ENCODE peak calls at places on chromosomes 3 and 15, in nine cellular contexts. R is HCT116, I is WERI-Rb-1, P is sigmoid colon, Q is heart left ventricle, Z is cardiac muscle cell, K is pancreas, F is heart right ventricle, G is brain microvascular endothelial cell. T is an unnamed sample.

GRCh38 chr15:99141943-99142342 is 37.1 kb downstream of the SYNM start:
- DNase-seq in Z (no peak), F (no peak), G (no peak), I (no peak), K (no peak), R (no peak), P (no peak), Q (no peak), T (no peak)

GRCh38 chr3:133930341-133930933 is 34.8 kb upstream of the RAB6B start:
- DNase-seq in Q (no peak), I (no peak), R (peak; percentile 41), F (no peak), K (no peak), P (no peak), Z (peak; percentile 89), G (peak; percentile 53), T (no peak)

GRCh38 chr3:172447611-172448579 is at the start of gene GHSR:
- DNase-seq in P (no peak), G (no peak), Q (no peak), F (no peak), R (no peak), Z (no peak), K (no peak), I (no peak), T (no peak)

GRCh38 chr3:95775486-95776094 is 1038.8 kb upstream of the EPHA6 start:
- DNase-seq in Z (no peak), F (no peak), Q (no peak), G (no peak), R (no peak), K (no peak), P (no peak), I (no peak), T (no peak)

GRCh38 chr3:183810643-183811594 is 14.5 kb downstream of the MAP6D1 start:
- DNase-seq in P (no peak), I (no peak), Q (no peak), Z (no peak), K (peak; percentile 84), R (no peak), F (no peak), G (no peak), T (no peak)

GRCh38 chr15:45314960-45315359 is 62.9 kb downstream of the SLC28A2 start:
- DNase-seq in Z (peak; percentile 47), P (no peak), R (no peak), G (no peak), K (peak; percentile 56), Q (peak; percentile 23), I (no peak), F (peak; percentile 32), T (no peak)

GRCh38 chr3:177615015-177615414 is 417.7 kb upstream of the TBL1XR1 start:
- DNase-seq in P (peak; percentile 81), Z (peak; percentile 99), K (peak; percentile 76), R (no peak), Q (peak; percentile 67), G (peak; percentile 96), F (peak; percentile 62), I (no peak), T (no peak)

GRCh38 chr3:97952280-97952679 is 20.0 kb downstream of the RIOX2 start:
- DNase-seq in P (peak; percentile 72), I (no peak), F (no peak), Z (peak; percentile 78), G (peak; percentile 13), R (no peak), K (no peak), Q (no peak), T (no peak)

GRCh38 chr3:159260049-159260662 is 458.3 kb downstream of the MFSD1 start:
- DNase-seq in Q (peak; percentile 32), R (peak; percentile 45), I (peak; percentile 24), G (peak; percentile 63), F (peak; percentile 30), P (no peak), Z (peak; percentile 84), K (peak; percentile 20), T (peak; percentile 11)

GRCh38 chr3:143185401-143185800 is 65.8 kb downstream of the CHST2 start:
- DNase-seq in Q (no peak), P (no peak), G (no peak), F (no peak), I (no peak), K (no peak), Z (no peak), R (no peak), T (no peak)

GRCh38 chr3:12436514-12437222 is 47.6 kb upstream of the TSEN2 start:
- DNase-seq in Q (no peak), F (no peak), I (no peak), R (no peak), Z (peak; percentile 79), P (peak; percentile 75), G (peak; percentile 12), K (no peak), T (no peak)

GRCh38 chr3:46673151-46674030 is 20.1 kb downstream of the ALS2CL start:
- DNase-seq in G (no peak), F (no peak), R (no peak), I (peak; percentile 3), Q (no peak), Z (no peak), K (peak; percentile 11), P (peak; percentile 30), T (no peak)

GRCh38 chr3:61299343-61299742 is 48.1 kb upstream of the FHIT start:
- DNase-seq in F (no peak), G (no peak), P (no peak), R (no peak), K (no peak), Q (no peak), Z (no peak), I (no peak), T (no peak)

GRCh38 chr3:157065201-157065600 is 94.7 kb downstream of the CCNL1 start:
- DNase-seq in P (no peak), R (no peak), G (no peak), Z (no peak), K (no peak), I (no peak), F (no peak), Q (no peak), T (no peak)

GRCh38 chr3:122416966-122417365 is 1.1 kb upstream of the WDR5B start:
- DNase-seq in I (no peak), Z (no peak), P (no peak), K (no peak), Q (no peak), R (no peak), F (no peak), G (no peak), T (no peak)

DNA sequence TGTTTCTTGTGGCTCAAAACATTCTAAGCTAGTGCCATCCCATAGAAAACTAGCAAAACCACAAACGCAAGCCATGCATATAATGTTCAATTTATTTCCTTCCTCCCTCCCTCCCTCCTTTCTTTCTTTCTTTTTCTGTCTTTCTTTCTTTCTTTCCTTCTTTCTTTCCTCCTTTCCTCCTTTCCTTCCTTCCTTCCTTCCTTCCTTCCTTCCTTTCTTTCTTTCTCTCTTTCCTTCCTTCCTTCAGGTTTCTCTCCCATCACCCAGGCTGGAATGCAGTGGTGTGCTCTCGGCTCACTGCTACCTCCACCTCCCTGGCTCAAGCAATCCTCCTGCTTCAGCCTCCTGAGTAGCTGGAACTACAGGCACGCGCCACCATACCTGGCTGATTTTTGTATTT is 492.8 kb upstream of the PROK2 start:
- DNase-seq in F (no peak), P (no peak), I (no peak), Z (no peak), Q (no peak), R (no peak), K (no peak), G (no peak), T (no peak)
- H3K27me3 ChIP-seq in F (no peaks in the 10 kb centered on the region), P (no peaks in the 10 kb centered on the region), I (no peaks in the 10 kb centered on the region), Z (no peaks in the 10 kb centered on the region), Q (no peaks in the 10 kb centered on the region), R (peaks cover 24% of the 10 kb centered on the region), K (no peaks in the 10 kb centered on the region), G (peaks cover 6% of the 10 kb centered on the region), T (no peaks in the 10 kb centered on the region)

GRCh38 chr15:89113263-89113662 is 25.0 kb downstream of the ABHD2 start:
- DNase-seq in R (no peak), G (no peak), P (peak; percentile 14), I (no peak), Z (no peak), K (no peak), Q (no peak), F (no peak), T (no peak)

GRCh38 chr15:89110060-89110459 is 21.8 kb downstream of the ABHD2 start:
- DNase-seq in Z (no peak), Q (no peak), G (no peak), I (no peak), F (no peak), R (no peak), P (peak; percentile 38), K (no peak), T (no peak)

GRCh38 chr15:89111352-89111751 is 23.1 kb downstream of the ABHD2 start:
- DNase-seq in Z (no peak), I (no peak), G (no peak), F (no peak), R (no peak), Q (no peak), K (no peak), P (no peak), T (no peak)

GRCh38 chr15:89111961-89112340 is 23.7 kb downstream of the ABHD2 start:
- DNase-seq in K (no peak), F (no peak), P (no peak), R (no peak), Z (no peak), Q (no peak), G (no peak), I (no peak), T (no peak)

GRCh38 chr15:89112341-89112971 is 24.2 kb downstream of the ABHD2 start:
- DNase-seq in K (peak; percentile 72), F (peak; percentile 51), P (peak; percentile 65), Q (peak; percentile 65), I (no peak), G (no peak), R (peak; percentile 72), Z (peak; percentile 17), T (peak; percentile 41)
- H3K4me3 ChIP-seq in K (no peak overlapping the region), F (no peak overlapping the region), P (no peak overlapping the region), Q (no peak overlapping the region), I (no peak overlapping the region), G (no peak overlapping the region), R (peak overlapping the region; percentile 7), Z (no peak overlapping the region), T (no peak overlapping the region)

DNA sequence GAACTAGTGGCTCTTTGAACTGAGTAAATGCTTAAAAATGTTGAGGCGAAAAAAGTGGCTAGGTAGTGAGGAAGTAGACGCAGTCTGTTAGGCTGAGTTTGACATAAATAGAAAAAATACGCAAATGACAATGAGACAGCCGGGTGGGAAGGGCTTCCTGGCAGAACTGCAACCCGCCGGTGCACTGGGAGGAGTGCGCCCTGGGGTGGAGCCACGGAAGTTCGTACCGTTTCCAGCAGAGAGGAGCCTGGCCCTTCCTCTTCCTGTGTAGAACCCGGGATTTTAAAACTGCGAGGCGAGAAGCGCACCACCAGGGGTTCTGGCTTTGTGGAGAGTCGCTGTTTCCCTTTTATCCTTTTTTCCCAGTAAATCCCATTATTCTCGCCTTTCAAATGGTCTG is 602.6 kb downstream of the PYDC2 start:
- DNase-seq in K (no peak), G (no peak), Z (peak; percentile 3), Q (peak; percentile 68), I (no peak), R (no peak), F (peak; percentile 58), P (no peak), T (peak; percentile 66)
- TF ChIP-seq CTCF in K (no peak), G (peak; percentile 40), Z (no peak), Q (peak; percentile 18), I (no peak), R (no peak), F (no peak), P (no peak), T (no peak)

DNA sequence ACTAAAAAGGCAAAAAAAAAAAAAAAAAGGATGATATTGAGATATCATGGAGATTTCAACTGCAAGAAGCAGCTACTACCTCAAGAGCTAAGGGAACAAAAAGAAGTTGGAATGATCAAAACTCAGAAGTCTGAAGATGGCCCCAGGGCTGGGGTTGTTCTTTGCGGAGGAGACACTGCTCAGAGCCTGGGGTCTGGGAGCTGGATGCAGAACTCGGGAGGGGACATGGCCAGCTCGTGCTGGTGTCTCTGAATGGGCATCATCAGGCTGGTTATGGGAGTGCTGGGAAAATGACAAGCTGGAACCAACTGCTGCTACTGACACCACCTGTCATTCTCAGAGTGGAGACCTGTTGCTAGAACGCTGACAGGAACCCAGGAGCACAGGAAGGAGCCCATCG is 14.2 kb upstream of the ADIPOQ start:
- DNase-seq in Z (no peak), G (no peak), I (no peak), F (no peak), R (no peak), K (no peak), P (no peak), Q (no peak), T (no peak)
- H3K27me3 ChIP-seq in Z (peaks cover 92% of the 10 kb centered on the region), G (peaks cover 17% of the 10 kb centered on the region), I (peaks cover 59% of the 10 kb centered on the region), F (no peaks in the 10 kb centered on the region), R (peaks cover 34% of the 10 kb centered on the region), K (peaks cover 7% of the 10 kb centered on the region), P (peaks cover 18% of the 10 kb centered on the region), Q (peaks cover 42% of the 10 kb centered on the region), T (peaks cover 5% of the 10 kb centered on the region)